ENCODE peak calls at places on chromosomes 7 and 10, in five cellular contexts. K is mesenchymal stem cell, E is trophoblast cell, R is H9, V is H1. T is an unnamed sample.

GRCh38 chr7:27992092-27992491 is 188.5 kb downstream of the JAZF1 start:
- DNase-seq in K (no peak), E (no peak), R (no peak), V (no peak), T (no peak)

GRCh38 chr7:360454-361100 is 70.6 kb downstream of the FOXL3 start:
- DNase-seq in K (no peak), E (no peak), R (no peak), V (no peak), T (no peak)

GRCh38 chr7:36215017-36215621 is 62.1 kb downstream of the EEPD1 start:
- DNase-seq in K (no peak), E (no peak), R (peak; percentile 52), V (no peak), T (no peak)

GRCh38 chr10:4607681-4608080 is 218.3 kb upstream of the AKR1E2 start:
- DNase-seq in K (no peak), E (no peak), R (no peak), V (no peak), T (no peak)

GRCh38 chr10:100769481-100769880 is 24.1 kb downstream of the PAX2 start:
- DNase-seq in K (no peak), E (no peak), R (no peak), V (no peak), T (no peak)

GRCh38 chr7:78226059-78226658 is 427.6 kb downstream of the PHTF2 start:
- DNase-seq in K (peak; percentile 16), E (peak; percentile 45), R (peak; percentile 68), V (peak; percentile 85), T (peak; percentile 30)

GRCh38 chr7:130938661-130939060 is 204.7 kb upstream of the KLF14 start:
- DNase-seq in K (no peak), E (no peak), R (no peak), V (no peak), T (no peak)

GRCh38 chr7:4013793-4014192 is 668.3 kb upstream of the FOXK1 start:
- DNase-seq in K (no peak), E (no peak), R (no peak), V (no peak), T (no peak)

GRCh38 chr10:11515596-11516418 is 95.6 kb downstream of the USP6NL start:
- DNase-seq in K (peak; percentile 72), E (peak; percentile 77), R (no peak), V (no peak), T (no peak)

GRCh38 chr7:80387634-80388033 is 124.2 kb downstream of the GNAT3 start:
- DNase-seq in K (peak; percentile 30), E (peak; percentile 31), R (no peak), V (no peak), T (no peak)

GRCh38 chr10:60732240-60733188 is 45.8 kb upstream of the CDK1 start:
- DNase-seq in K (peak; percentile 26), E (peak; percentile 30), R (peak; percentile 48), V (peak; percentile 66), T (no peak)

GRCh38 chr10:99709480-99710229 is 22.3 kb downstream of the COX15 start:
- DNase-seq in K (peak; percentile 79), E (no peak), R (peak; percentile 40), V (no peak), T (no peak)

GRCh38 chr10:76085002-76085401 is 653.6 kb downstream of the LRMDA start:
- DNase-seq in K (no peak), E (no peak), R (no peak), V (no peak), T (no peak)

GRCh38 chr7:111091623-111092370 is 870 bp downstream of the LRRN3 start:
- DNase-seq in K (no peak), E (no peak), R (no peak), V (no peak), T (peak; percentile 51)

GRCh38 chr10:54434782-54435181 is 366.2 kb downstream of the PCDH15 start:
- DNase-seq in K (no peak), E (no peak), R (no peak), V (no peak), T (no peak)

GRCh38 chr10:66467042-66467441 is 458.8 kb upstream of the LRRTM3 start:
- DNase-seq in K (no peak), E (no peak), R (no peak), V (no peak), T (no peak)

GRCh38 chr7:32890553-32891045 is 961 bp downstream of the KBTBD2 start:
- DNase-seq in K (peak; percentile 90), E (peak; percentile 58), R (no peak), V (no peak), T (no peak)

GRCh38 chr10:115084434-115084833 is 8.7 kb upstream of the ATRNL1 start:
- DNase-seq in K (no peak), E (no peak), R (no peak), V (no peak), T (no peak)

GRCh38 chr10:122504551-122504950 is 43.2 kb downstream of the HTRA1 start:
- DNase-seq in K (peak; percentile 49), E (no peak), R (no peak), V (no peak), T (no peak)

GRCh38 chr10:47063858-47064257 is 152.6 kb downstream of the PTPN20 start:
- DNase-seq in K (no peak), E (no peak), R (no peak), V (no peak), T (no peak)

GRCh38 chr7:43612128-43612527 is 29.2 kb downstream of the STK17A start:
- DNase-seq in K (peak; percentile 26), E (peak; percentile 44), R (no peak), V (no peak), T (no peak)

GRCh38 chr10:80464557-80465466 is 10.7 kb downstream of the TSPAN14 start:
- DNase-seq in K (no peak), E (no peak), R (peak; percentile 91), V (no peak), T (peak; percentile 84)

GRCh38 chr10:110203500-110204455 is 3.6 kb upstream of the MXI1 start:
- DNase-seq in K (no peak), E (no peak), R (no peak), V (peak; percentile 32), T (no peak)

GRCh38 chr7:46651561-46652088 is 730.6 kb upstream of the IGFBP3 start:
- DNase-seq in K (no peak), E (peak; percentile 74), R (no peak), V (no peak), T (no peak)

GRCh38 chr7:114785496-114785895 is 136.4 kb upstream of the MDFIC start:
- DNase-seq in K (no peak), E (no peak), R (no peak), V (no peak), T (no peak)

GRCh38 chr7:43141091-43141490 is 28.6 kb downstream of the HECW1 start:
- DNase-seq in K (no peak), E (peak; percentile 94), R (peak; percentile 86), V (peak; percentile 65), T (no peak)

GRCh38 chr7:25186436-25186835 is 41.9 kb downstream of the NPVF start:
- DNase-seq in K (no peak), E (no peak), R (no peak), V (no peak), T (no peak)

GRCh38 chr7:79984210-79984609 is 150.4 kb upstream of the GNAI1 start:
- DNase-seq in K (no peak), E (peak; percentile 81), R (no peak), V (no peak), T (no peak)

GRCh38 chr10:122162566-122163181 is 108.4 kb upstream of the BTBD16 start:
- DNase-seq in K (peak; percentile 40), E (peak; percentile 9), R (no peak), V (no peak), T (peak; percentile 46)

GRCh38 chr7:29099896-29100847 is 46.2 kb downstream of the CPVL start:
- DNase-seq in K (no peak), E (peak; percentile 74), R (no peak), V (no peak), T (no peak)

DNA sequence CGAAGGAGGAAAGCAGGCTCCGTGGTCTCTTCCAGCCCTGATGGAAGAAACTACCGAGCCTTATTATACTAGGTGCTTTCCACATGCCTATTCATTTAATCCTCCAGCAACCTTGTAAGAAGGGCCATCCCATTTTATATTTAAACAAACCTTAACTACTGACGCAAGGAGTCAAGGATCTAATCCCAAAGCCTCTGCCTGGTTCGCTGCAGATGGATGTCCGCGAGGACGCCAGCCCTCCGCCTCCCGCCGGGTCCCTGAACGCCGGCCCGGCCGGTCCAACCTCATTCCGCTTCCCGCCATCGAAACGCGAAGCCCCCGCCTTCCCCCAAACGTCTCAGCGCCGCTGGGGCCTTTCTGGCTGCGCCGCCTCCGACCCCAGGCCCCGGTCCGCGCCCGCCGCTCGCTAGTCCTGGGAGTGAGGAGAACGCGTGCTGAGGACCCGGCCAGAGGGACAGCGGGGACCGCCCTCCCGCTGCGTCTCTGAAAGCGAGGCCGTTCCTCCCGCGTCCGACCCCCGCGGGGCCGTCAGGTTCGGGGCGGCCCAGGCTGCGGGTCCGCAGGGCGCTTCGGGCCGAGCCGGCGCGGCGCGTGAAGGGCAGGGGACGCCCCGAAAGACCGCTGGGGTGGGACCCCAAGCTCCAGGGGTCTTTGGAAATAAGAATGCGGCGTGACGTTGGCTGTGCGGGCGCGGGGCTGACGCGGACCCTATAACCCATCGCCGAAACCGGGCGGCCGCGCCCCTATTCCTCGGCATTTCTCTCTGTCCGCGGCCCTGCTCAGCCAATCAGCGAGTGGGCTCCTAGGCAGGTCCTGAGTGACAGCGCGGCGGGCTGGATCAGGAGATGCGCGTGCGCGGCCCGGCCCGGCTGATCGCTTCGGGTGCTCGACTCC is 448 bp upstream of the ATP6V0E2 start:
- DNase-seq in K (peak; percentile 93), E (peak; percentile 96), R (peak; percentile 98), V (peak; percentile 93), T (peak; percentile 92)
- H2BK12ac ChIP-seq in K (peak overlapping the region; percentile 56), E (no peak overlapping the region), R (no peak overlapping the region), V (no peak overlapping the region), T (no peak overlapping the region)

GRCh38 chr10:44992732-44993225 is 7.9 kb upstream of the ZNF22 start:
- DNase-seq in K (no peak), E (no peak), R (no peak), V (no peak), T (no peak)
- H4K91ac ChIP-seq in K (no peak overlapping the region), E (peak overlapping the region; percentile 54), R (no peak overlapping the region), V (no peak overlapping the region), T (no peak overlapping the region)

DNA sequence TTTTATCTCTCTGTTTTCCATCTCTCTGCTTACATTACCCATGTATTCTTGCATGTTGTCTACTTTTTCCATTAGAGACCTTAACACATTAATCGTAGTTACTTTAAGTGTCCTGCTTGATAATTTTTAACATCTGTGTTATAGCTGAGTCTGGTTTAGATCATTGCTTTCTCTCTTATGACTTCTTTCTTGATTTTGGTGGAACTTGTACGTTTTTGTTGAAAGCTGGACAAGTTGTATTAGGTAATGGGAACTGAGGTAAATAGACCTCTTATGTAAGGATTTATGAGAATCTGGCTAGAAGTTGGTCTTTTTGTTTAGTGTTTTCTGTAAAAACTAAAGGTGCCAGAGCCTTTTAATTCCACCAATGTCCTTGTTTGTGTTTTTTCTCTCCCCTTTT is 100.8 kb upstream of the LYZL2 start:
- DNase-seq in K (no peak), E (no peak), R (no peak), V (no peak), T (no peak)
- H2BK12ac ChIP-seq in K (no peak overlapping the region), E (no peak overlapping the region), R (no peak overlapping the region), V (no peak overlapping the region), T (no peak overlapping the region)

GRCh38 chr10:62562795-62563194 is 188.6 kb downstream of the ZNF365 start:
- DNase-seq in K (no peak), E (no peak), R (no peak), V (no peak), T (no peak)
- H4K91ac ChIP-seq in K (no peak overlapping the region), E (no peak overlapping the region), R (no peak overlapping the region), V (no peak overlapping the region), T (no peak overlapping the region)

DNA sequence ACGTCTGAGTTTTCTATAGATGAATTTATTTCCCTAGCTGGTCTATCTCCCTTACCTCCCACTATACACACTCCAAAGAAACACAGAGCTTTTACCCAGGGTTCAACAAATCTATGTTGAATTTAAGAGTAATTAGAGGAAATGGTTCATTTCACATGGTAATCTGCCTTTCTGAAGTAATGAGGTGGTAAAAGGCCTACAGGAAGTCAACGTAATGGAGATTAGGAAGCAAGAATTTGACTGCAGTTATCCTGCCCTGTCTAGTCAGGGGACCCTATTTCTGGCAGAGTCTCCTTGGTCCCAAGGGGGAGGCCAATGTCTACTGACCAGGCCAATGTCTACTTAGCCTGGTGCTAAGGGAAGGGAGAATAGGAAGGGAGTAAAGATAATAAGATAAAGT is 21.4 kb upstream of the SIRT1 start:
- DNase-seq in K (no peak), E (no peak), R (no peak), V (no peak), T (no peak)
- H2BK12ac ChIP-seq in K (no peak overlapping the region), E (no peak overlapping the region), R (no peak overlapping the region), V (peak overlapping the region; percentile 96), T (no peak overlapping the region)